ENCODE peak calls at places on chromosomes 4 and X, in eight cellular contexts. P is Karpas-422, S is neural progenitor cell, J is HCT116, E is DND-41, N is mammary epithelial cell, O is PC-3, L is colonic mucosa. Q is an unnamed sample.

GRCh38 chr4:77001907-77002306 is 52.4 kb downstream of the SEPTIN11 start:
- DNase-seq in E (no peak), L (no peak), N (peak; percentile 56), J (no peak), O (peak; percentile 63), P (no peak), S (peak; percentile 46), Q (peak; percentile 57)

GRCh38 chr4:134935320-134935719 is 733.7 kb upstream of the PABPC4L start:
- DNase-seq in S (peak; percentile 46), O (peak; percentile 18), N (no peak), J (no peak), P (peak; percentile 65), E (peak; percentile 50), L (no peak), Q (peak; percentile 9)

GRCh38 chr4:37054670-37055069 is 189.9 kb upstream of the NWD2 start:
- DNase-seq in O (no peak), P (no peak), J (no peak), N (no peak), L (no peak), S (peak; percentile 42), E (no peak), Q (no peak)

GRCh38 chr4:5206391-5206790 is 155.1 kb downstream of the STK32B start:
- DNase-seq in J (peak; percentile 49), L (peak; percentile 21), P (no peak), E (no peak), N (peak; percentile 69), O (peak; percentile 69), S (no peak), Q (peak; percentile 39)

GRCh38 chr4:169122405-169122804 is 112.3 kb upstream of the CBR4 start:
- DNase-seq in J (no peak), L (no peak), S (no peak), E (no peak), O (no peak), P (no peak), N (no peak), Q (no peak)

GRCh38 chrX:47796433-47796906 is 40.2 kb upstream of the ZNF81 start:
- DNase-seq in N (peak; percentile 55), P (no peak), O (peak; percentile 67), E (no peak), S (no peak), L (no peak), J (no peak), Q (no peak)

GRCh38 chrX:103722505-103722904 is 11.8 kb downstream of the TMEM31 start:
- DNase-seq in J (no peak), O (no peak), E (no peak), L (no peak), S (no peak), P (peak; percentile 10), N (peak; percentile 15), Q (no peak)

GRCh38 chr4:113636877-113637276 is 124.7 kb downstream of the CAMK2D start:
- DNase-seq in S (no peak), E (peak; percentile 61), O (peak; percentile 88), L (no peak), N (peak; percentile 53), J (no peak), P (peak; percentile 90), Q (no peak)

GRCh38 chr4:109989618-109990017 is 76.9 kb downstream of the EGF start:
- DNase-seq in P (no peak), O (no peak), E (no peak), L (no peak), S (no peak), N (no peak), J (no peak), Q (no peak)

GRCh38 chr4:146382194-146382593 is 139.5 kb downstream of the SLC10A7 start:
- DNase-seq in O (no peak), P (no peak), N (no peak), E (no peak), S (no peak), L (no peak), J (no peak), Q (no peak)

GRCh38 chr4:55386840-55387239 is 8.9 kb upstream of the TMEM165 start:
- DNase-seq in S (no peak), P (no peak), E (no peak), O (no peak), J (no peak), N (no peak), L (no peak), Q (no peak)

GRCh38 chr4:105236202-105236916 is 89.7 kb downstream of the TET2 start:
- DNase-seq in J (no peak), O (no peak), P (no peak), S (no peak), E (no peak), N (no peak), L (no peak), Q (no peak)

GRCh38 chr4:32226201-32226600 is 1506.0 kb downstream of the PCDH7 start:
- DNase-seq in O (peak; percentile 67), P (no peak), J (peak; percentile 18), S (no peak), L (no peak), E (no peak), N (peak; percentile 54), Q (no peak)

GRCh38 chrX:150323020-150323419 is 40.1 kb upstream of the MAMLD1 start:
- DNase-seq in L (no peak), P (no peak), S (no peak), E (no peak), N (no peak), O (no peak), J (no peak), Q (no peak)

GRCh38 chr4:76801621-76802545 is 96.1 kb downstream of the SOWAHB start:
- DNase-seq in S (peak; percentile 55), P (no peak), N (no peak), L (no peak), J (no peak), E (no peak), O (no peak), Q (no peak)

GRCh38 chr4:3797831-3798500 is 31.8 kb downstream of the ADRA2C start:
- DNase-seq in P (no peak), E (no peak), O (no peak), S (no peak), J (no peak), L (no peak), N (no peak), Q (no peak)

DNA sequence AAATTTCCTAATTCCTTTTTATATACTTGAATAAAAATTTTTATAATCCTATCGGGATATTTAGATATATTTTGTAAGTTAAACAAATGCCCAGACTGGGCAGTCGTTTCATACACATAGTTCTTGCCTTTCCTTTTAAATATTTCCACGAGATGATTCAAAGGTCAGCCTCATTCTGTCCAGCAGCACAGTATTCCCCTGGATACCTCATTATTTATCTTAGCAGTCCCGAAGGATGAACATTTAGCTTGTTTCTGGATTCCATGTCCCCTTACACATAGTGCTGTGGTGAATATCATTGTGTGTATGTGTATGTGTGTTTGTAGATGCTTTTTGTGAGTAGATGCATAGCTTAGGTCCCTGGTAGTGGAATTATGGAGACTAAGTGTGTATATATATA is 38.3 kb downstream of the RAPGEF2 start:
- DNase-seq in N (no peak), O (no peak), E (no peak), P (no peak), S (no peak), J (no peak), L (no peak), Q (no peak)
- H3K9ac ChIP-seq in N (no peak overlapping the region), O (no peak overlapping the region), E (no peak overlapping the region), P (no peak overlapping the region), S (no peak overlapping the region), J (no peak overlapping the region), L (no peak overlapping the region), Q (no peak overlapping the region)

DNA sequence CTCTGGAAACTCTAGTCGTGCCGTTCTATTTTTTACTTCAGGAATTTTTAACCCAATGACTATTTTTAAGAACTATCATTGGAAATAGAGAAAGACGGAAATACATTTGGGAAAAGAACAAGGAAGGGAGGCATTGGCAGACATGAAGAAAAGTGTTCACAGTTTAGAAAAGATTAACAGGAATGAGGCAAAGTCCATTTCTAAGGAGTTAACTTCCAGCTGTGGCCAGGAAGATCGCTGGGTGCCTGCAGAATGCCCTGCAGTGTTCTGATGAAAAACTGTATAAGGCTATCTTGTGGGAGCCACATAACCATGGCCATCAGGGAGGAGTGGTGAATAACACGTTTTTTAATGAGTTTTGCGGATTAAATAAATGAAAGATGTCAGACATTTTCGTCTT is 150.6 kb upstream of the VCX3A start:
- DNase-seq in O (no peak), J (no peak), S (no peak), N (no peak), L (peak; percentile 31), P (no peak), E (no peak), Q (no peak)
- H3K9ac ChIP-seq in O (no peak overlapping the region), J (no peak overlapping the region), S (no peak overlapping the region), N (no peak overlapping the region), L (no peak overlapping the region), P (no peak overlapping the region), E (no peak overlapping the region), Q (no peak overlapping the region)

GRCh38 chrX:119760026-119760902 is 1.9 kb downstream of the SOWAHD start:
- DNase-seq in L (no peak), P (no peak), J (no peak), S (no peak), E (no peak), N (no peak), O (no peak), Q (no peak)
- H3K9ac ChIP-seq in L (no peak overlapping the region), P (no peak overlapping the region), J (no peak overlapping the region), S (no peak overlapping the region), E (no peak overlapping the region), N (no peak overlapping the region), O (no peak overlapping the region), Q (peak overlapping the region; percentile 85)

DNA sequence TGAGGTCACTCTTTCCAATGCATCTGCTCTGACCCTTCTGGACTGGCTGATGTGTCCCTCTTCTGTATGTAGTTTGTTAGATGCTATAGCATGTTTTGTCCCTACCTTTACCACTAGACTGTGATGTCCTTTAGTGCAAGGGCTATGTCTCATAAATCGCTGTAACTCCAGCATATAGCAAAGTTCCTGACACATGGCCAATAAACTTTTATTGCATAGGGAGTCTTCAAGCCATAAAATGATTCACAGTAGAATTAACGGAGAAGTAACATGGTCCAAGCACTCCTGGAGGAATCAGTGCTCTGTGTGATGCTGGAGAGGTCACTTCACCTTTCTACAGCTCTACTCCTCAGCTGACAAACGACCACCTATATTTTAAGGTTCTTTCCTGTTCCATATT is 872.4 kb upstream of the SLIT2 start:
- DNase-seq in S (no peak), P (no peak), E (no peak), O (peak; percentile 81), L (no peak), N (no peak), J (no peak), Q (no peak)
- H3K9ac ChIP-seq in S (no peak overlapping the region), P (no peak overlapping the region), E (no peak overlapping the region), O (no peak overlapping the region), L (no peak overlapping the region), N (no peak overlapping the region), J (no peak overlapping the region), Q (no peak overlapping the region)

DNA sequence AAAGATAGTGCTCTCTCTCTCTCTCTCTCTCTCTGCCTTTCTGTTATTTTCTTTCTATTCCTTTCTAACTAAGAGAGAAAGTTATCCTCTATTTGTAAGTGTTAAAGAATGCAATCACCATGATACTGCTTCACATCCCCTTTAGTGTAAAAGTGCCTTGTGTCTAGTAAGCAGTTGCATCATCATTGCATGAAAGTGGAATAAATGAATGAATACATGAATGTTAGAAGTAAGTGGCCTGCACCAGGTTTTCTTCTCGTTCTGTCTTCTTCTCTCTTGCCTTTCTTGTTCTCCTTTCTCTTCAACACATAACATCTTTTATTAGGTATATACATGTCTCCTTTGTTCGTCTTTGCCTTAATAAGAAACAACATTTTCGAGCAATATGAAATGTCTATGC is 35.2 kb downstream of the TRIM2 start:
- DNase-seq in O (no peak), E (no peak), N (no peak), L (no peak), P (no peak), S (no peak), J (no peak), Q (no peak)
- H3K9ac ChIP-seq in O (no peak overlapping the region), E (no peak overlapping the region), N (no peak overlapping the region), L (no peak overlapping the region), P (no peak overlapping the region), S (no peak overlapping the region), J (no peak overlapping the region), Q (no peak overlapping the region)

GRCh38 chr4:147736458-147736857 is 4.6 kb downstream of the ARHGAP10 start:
- DNase-seq in J (no peak), E (no peak), O (peak; percentile 69), L (no peak), P (no peak), N (peak; percentile 66), S (no peak), Q (no peak)
- H3K9ac ChIP-seq in J (no peak overlapping the region), E (no peak overlapping the region), O (peak overlapping the region; percentile 8), L (no peak overlapping the region), P (no peak overlapping the region), N (no peak overlapping the region), S (no peak overlapping the region), Q (no peak overlapping the region)